ENCODE peak calls at places on chromosomes 4 and X, in four cellular contexts. U is HepG2, I is K562, O is H1. E is an unnamed sample.

GRCh38 chr4:6288871-6289270 is 19.2 kb downstream of the WFS1 start:
- DNase-seq in U (no peak), I (no peak), O (no peak), E (no peak)

GRCh38 chr4:158810487-158811215 is 41.8 kb downstream of the FNIP2 start:
- DNase-seq in U (no peak), I (no peak), O (no peak), E (peak)

GRCh38 chr4:89539797-89540711 is 232.5 kb upstream of the GPRIN3 start:
- DNase-seq in U (no peak), I (no peak), O (no peak), E (no peak)

GRCh38 chr4:70737409-70737808 is 15.6 kb downstream of the RUFY3 start:
- DNase-seq in U (no peak), I (no peak), O (no peak), E (no peak)

GRCh38 chr4:98626350-98626749 is 32.1 kb downstream of the TSPAN5 start:
- DNase-seq in U (no peak), I (no peak), O (peak), E (peak)

GRCh38 chr4:2937986-2938385 is 25.2 kb downstream of the NOP14 start:
- DNase-seq in U (no peak), I (no peak), O (no peak), E (no peak)

GRCh38 chrX:149161438-149162088 is 343.5 kb downstream of the IDS start:
- DNase-seq in U (no peak), I (no peak), O (no peak), E (no peak)

GRCh38 chr4:17476811-17477210 is 35.1 kb downstream of the QDPR start:
- DNase-seq in U (no peak), I (no peak), O (no peak), E (no peak)

GRCh38 chr4:76307670-76308014 is 1.1 kb downstream of the STBD1 start:
- DNase-seq in U (no peak), I (no peak), O (no peak), E (no peak)

GRCh38 chr4:100114909-100115308 is 75.4 kb downstream of the DDIT4L start:
- DNase-seq in U (no peak), I (no peak), O (no peak), E (no peak)

GRCh38 chrX:10597871-10598270 is 22.5 kb downstream of the MID1 start:
- DNase-seq in U (peak), I (peak), O (no peak), E (no peak)

GRCh38 chr4:102726068-102726467 is 34.7 kb downstream of the MANBA start:
- DNase-seq in U (no peak), I (no peak), O (no peak), E (no peak)

GRCh38 chr4:26192921-26193894 is 127.6 kb upstream of the RBPJ start:
- DNase-seq in U (no peak), I (no peak), O (no peak), E (no peak)

GRCh38 chr4:163395055-163395454 is 51.4 kb downstream of the NPY5R start:
- DNase-seq in U (no peak), I (no peak), O (no peak), E (no peak)

GRCh38 chrX:57900961-57901360 is 9.3 kb downstream of the ZXDA start:
- DNase-seq in U (no peak), I (no peak), O (no peak), E (no peak)

GRCh38 chrX:78838709-78839108 is 91.2 kb downstream of the LPAR4 start:
- DNase-seq in U (no peak), I (no peak), O (no peak), E (no peak)

GRCh38 chrX:10008483-10009056 is 41.4 kb downstream of the CLDN34 start:
- DNase-seq in U (no peak), I (no peak), O (no peak), E (no peak)

GRCh38 chr4:155807021-155807420 is 48.2 kb downstream of the GUCY1B1 start:
- DNase-seq in U (no peak), I (no peak), O (no peak), E (no peak)

GRCh38 chrX:153722704-153723350 is 1.4 kb downstream of the BCAP31 start:
- DNase-seq in U (no peak), I (no peak), O (no peak), E (no peak)

GRCh38 chr4:7301846-7302630 is 109.7 kb downstream of the SORCS2 start:
- DNase-seq in U (no peak), I (no peak), O (no peak), E (no peak)

GRCh38 chr4:7299908-7300710 is 107.8 kb downstream of the SORCS2 start:
- DNase-seq in U (no peak), I (no peak), O (no peak), E (no peak)

GRCh38 chr4:7301126-7301785 is 108.9 kb downstream of the SORCS2 start:
- DNase-seq in U (no peak), I (no peak), O (no peak), E (no peak)

GRCh38 chr4:7299051-7299907 is 106.9 kb downstream of the SORCS2 start:
- DNase-seq in U (no peak), I (no peak), O (no peak), E (no peak)

GRCh38 chr4:7300711-7301095 is 108.4 kb downstream of the SORCS2 start:
- DNase-seq in U (no peak), I (no peak), O (no peak), E (no peak)
- TF ChIP-seq PHF8 in U (no peak), I (no peak), O (no peak), E (no peak)

GRCh38 chr4:106369456-106370060 is 980 bp upstream of the GIMD1 start:
- DNase-seq in U (peak), I (peak), O (peak), E (peak)
- TF ChIP-seq PHF8 in U (no peak), I (no peak), O (no peak), E (no peak)

GRCh38 chr4:15042529-15043167 is 40.4 kb downstream of the CPEB2 start:
- DNase-seq in U (no peak), I (no peak), O (no peak), E (no peak)
- TF ChIP-seq PHF8 in U (no peak), I (no peak), O (no peak), E (no peak)

GRCh38 chrX:39955621-39956020 is 142.1 kb downstream of the BCOR start:
- DNase-seq in U (no peak), I (peak), O (no peak), E (no peak)
- TF ChIP-seq PHF8 in U (no peak), I (no peak), O (no peak), E (no peak)

GRCh38 chrX:96982159-96982558 is 98.5 kb downstream of the RPA4 start:
- DNase-seq in U (no peak), I (no peak), O (no peak), E (no peak)
- TF ChIP-seq PHF8 in U (no peak), I (no peak), O (no peak), E (no peak)

GRCh38 chr4:25031077-25031606 is 396 bp upstream of the LGI2 start:
- DNase-seq in U (no peak), I (no peak), O (no peak), E (no peak)
- TF ChIP-seq PHF8 in U (no peak), I (no peak), O (no peak), E (no peak)

GRCh38 chr4:175504316-175504715 is 307.7 kb downstream of the GPM6A start:
- DNase-seq in U (no peak), I (no peak), O (no peak), E (no peak)

DNA sequence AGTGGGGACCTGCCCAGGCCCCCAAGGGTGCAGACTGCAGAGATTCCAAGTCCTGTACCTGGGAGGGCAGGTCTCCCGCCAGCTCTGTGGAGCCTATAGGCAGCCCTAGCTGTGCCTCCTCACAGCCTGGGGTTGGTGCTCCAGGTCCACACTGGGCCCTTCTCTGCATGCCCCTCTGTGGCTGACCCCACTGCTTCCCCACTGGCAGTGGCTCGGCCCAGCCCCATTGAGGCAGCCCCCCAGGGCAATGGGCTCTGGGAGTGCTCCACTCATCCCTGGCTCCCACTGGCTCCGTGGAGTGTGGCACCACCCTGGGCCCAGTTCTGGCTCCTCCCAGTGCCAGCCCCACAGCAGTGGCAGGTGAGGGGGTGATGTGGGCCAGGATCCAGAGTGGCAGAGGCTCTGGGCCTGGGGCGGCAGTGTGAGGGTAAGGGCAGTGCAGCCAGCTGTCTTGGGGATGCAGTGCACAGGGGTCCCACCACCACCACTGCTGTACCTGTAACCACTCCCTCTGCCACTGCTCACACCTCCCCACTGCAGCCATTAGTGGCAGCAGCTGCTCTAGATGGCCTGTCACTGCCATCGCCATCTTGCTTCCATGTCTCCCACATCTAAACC is 312.2 kb downstream of the GPM6A start:
- DNase-seq in U (no peak), I (no peak), O (no peak), E (no peak)
- TF ChIP-seq PHF8 in U (no peak), I (no peak), O (no peak), E (no peak)

DNA sequence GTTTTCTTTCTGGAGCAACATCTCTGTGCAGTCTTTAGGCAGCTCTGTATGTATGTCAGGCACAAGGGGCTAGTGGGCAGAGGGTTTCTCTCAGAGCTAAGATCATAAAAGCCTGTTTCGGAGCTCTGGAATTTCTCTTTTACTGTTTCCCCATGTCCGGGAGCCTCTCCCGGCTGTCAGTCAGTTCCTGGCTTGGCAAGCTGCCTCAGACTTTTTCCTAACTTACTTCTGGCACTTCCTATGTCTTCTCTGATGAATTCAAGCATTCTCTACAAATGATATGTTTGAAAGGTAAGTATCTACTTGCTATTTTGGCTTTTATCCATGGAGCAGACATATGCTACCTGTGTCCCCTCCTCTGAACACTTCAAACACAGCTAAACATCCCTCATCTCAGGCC is 129.3 kb upstream of the PGRMC2 start:
- DNase-seq in U (no peak), I (no peak), O (no peak), E (no peak)
- TF ChIP-seq PHF8 in U (no peak), I (no peak), O (no peak), E (no peak)

GRCh38 chr4:41882622-41883347 is 52.4 kb upstream of the TMEM33 start:
- DNase-seq in U (no peak), I (peak), O (no peak), E (peak)
- TF ChIP-seq PHF8 in U (no peak), I (no peak), O (no peak), E (no peak)

DNA sequence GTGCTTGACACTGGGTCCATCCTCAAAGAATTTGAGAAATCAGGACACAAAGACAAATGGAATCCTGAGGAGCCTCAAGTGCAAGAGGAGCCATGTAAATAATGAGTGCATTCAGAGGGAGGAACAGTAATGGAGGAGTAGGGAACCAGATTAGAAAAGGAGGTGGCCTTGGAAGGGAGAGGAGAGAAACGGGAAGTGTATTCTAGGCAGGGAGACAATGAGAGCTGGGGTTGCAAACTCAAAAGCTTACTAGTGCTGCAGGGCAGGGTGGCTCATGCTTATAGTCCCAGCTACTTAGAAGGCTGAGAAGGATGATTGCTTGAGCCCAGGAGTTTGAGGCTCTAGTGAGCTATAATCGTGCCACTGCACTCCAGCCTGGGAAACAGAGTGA is 113.2 kb upstream of the LSM6 start:
- DNase-seq in U (no peak), I (no peak), O (no peak), E (no peak)
- TF ChIP-seq PHF8 in U (no peak), I (no peak), O (no peak), E (no peak)